ENCODE peak calls at places on chromosomes 3 and 15, in eight cellular contexts. I, V, L, F, P, Y, W and B are unnamed samples.

GRCh38 chr3:195251336-195252065 is 19.5 kb downstream of the XXYLT1 start:
- DNase-seq in I (no peak), V (no peak), L (no peak), F (peak; percentile 57), P (no peak), Y (no peak), W (no peak), B (no peak)

GRCh38 chr15:50828610-50829206 is 63.2 kb upstream of the SPPL2A start:
- DNase-seq in I (no peak), V (peak; percentile 90), L (no peak), F (no peak), P (peak; percentile 27), Y (no peak), W (no peak), B (peak; percentile 90)

GRCh38 chr3:112635674-112636073 is 5.3 kb downstream of the CCDC80 start:
- DNase-seq in I (no peak), V (peak; percentile 98), L (peak; percentile 36), F (no peak), P (no peak), Y (no peak), W (no peak), B (peak; percentile 90)

GRCh38 chr3:32794487-32795308 is 23.1 kb upstream of the TRIM71 start:
- DNase-seq in I (no peak), V (peak; percentile 8), L (no peak), F (no peak), P (no peak), Y (no peak), W (no peak), B (no peak)

GRCh38 chr3:23999012-23999641 is 54.0 kb downstream of the NR1D2 start:
- DNase-seq in I (peak; percentile 65), V (peak; percentile 66), L (peak; percentile 58), F (peak; percentile 81), P (peak; percentile 19), Y (no peak), W (peak; percentile 36), B (peak; percentile 74)

GRCh38 chr3:145842302-145842897 is 318.6 kb downstream of the PLOD2 start:
- DNase-seq in I (no peak), V (no peak), L (no peak), F (no peak), P (no peak), Y (no peak), W (no peak), B (no peak)

GRCh38 chr3:127449489-127450212 is 140.9 kb downstream of the TPRA1 start:
- DNase-seq in I (no peak), V (no peak), L (no peak), F (peak; percentile 23), P (no peak), Y (no peak), W (no peak), B (no peak)

GRCh38 chr15:56805466-56806146 is 72.3 kb upstream of the ZNF280D start:
- DNase-seq in I (peak; percentile 58), V (peak; percentile 82), L (no peak), F (no peak), P (peak; percentile 65), Y (no peak), W (peak; percentile 48), B (peak; percentile 91)

GRCh38 chr3:30350011-30350410 is 256.4 kb upstream of the TGFBR2 start:
- DNase-seq in I (no peak), V (no peak), L (no peak), F (no peak), P (no peak), Y (no peak), W (no peak), B (no peak)

GRCh38 chr3:31406901-31407300 is 125.8 kb upstream of the STT3B start:
- DNase-seq in I (no peak), V (no peak), L (no peak), F (no peak), P (no peak), Y (no peak), W (no peak), B (no peak)

GRCh38 chr15:60798821-60799220 is 319.9 kb upstream of the ICE2 start:
- DNase-seq in I (peak; percentile 52), V (peak; percentile 59), L (no peak), F (no peak), P (no peak), Y (no peak), W (no peak), B (peak; percentile 83)

GRCh38 chr3:55483196-55484095 is 3.7 kb downstream of the WNT5A start:
- DNase-seq in I (no peak), V (peak; percentile 27), L (no peak), F (no peak), P (no peak), Y (no peak), W (no peak), B (no peak)
- H3K4me3 ChIP-seq in I (no peak overlapping the region), V (peak overlapping the region; percentile 59), L (no peak overlapping the region), F (no peak overlapping the region), P (no peak overlapping the region), Y (no peak overlapping the region), W (no peak overlapping the region), B (peak overlapping the region; percentile 88)

GRCh38 chr3:8702560-8702959 is 31.0 kb upstream of the CAV3 start:
- DNase-seq in I (no peak), V (no peak), L (no peak), F (no peak), P (no peak), Y (no peak), W (no peak), B (no peak)
- TF ChIP-seq CTCF in I (peak; percentile 14), V (no peak), L (no peak), F (no peak), P (no peak), Y (no peak), W (peak; percentile 40), B (peak; percentile 28)

GRCh38 chr15:76335851-76336253 is 721 bp upstream of the ISL2 start:
- DNase-seq in I (peak; percentile 68), V (peak; percentile 27), L (no peak), F (no peak), P (no peak), Y (no peak), W (no peak), B (no peak)
- H3K4me3 ChIP-seq in I (peak overlapping the region; percentile 69), V (no peak overlapping the region), L (no peak overlapping the region), F (no peak overlapping the region), P (peak overlapping the region; percentile 77), Y (peak overlapping the region; percentile 66), W (no peak overlapping the region), B (peak overlapping the region; percentile 51)

GRCh38 chr3:126291537-126291936 is 65.7 kb downstream of the KLF15 start:
- DNase-seq in I (no peak), V (no peak), L (no peak), F (no peak), P (no peak), Y (no peak), W (no peak), B (no peak)
- TF ChIP-seq CTCF in I (no peak), V (no peak), L (no peak), F (no peak), P (no peak), Y (no peak), W (no peak), B (no peak)

GRCh38 chr3:129690406-129690805 is 83.9 kb upstream of the PLXND1 start:
- DNase-seq in I (peak; percentile 72), V (peak; percentile 79), L (peak; percentile 24), F (no peak), P (peak; percentile 73), Y (peak; percentile 66), W (peak; percentile 28), B (peak; percentile 77)

GRCh38 chr3:129689036-129689435 is 82.6 kb upstream of the PLXND1 start:
- DNase-seq in I (no peak), V (no peak), L (no peak), F (no peak), P (no peak), Y (no peak), W (no peak), B (no peak)

GRCh38 chr3:129686941-129687340 is 80.5 kb upstream of the PLXND1 start:
- DNase-seq in I (no peak), V (no peak), L (no peak), F (no peak), P (no peak), Y (no peak), W (no peak), B (no peak)

GRCh38 chr3:129688310-129688895 is 81.9 kb upstream of the PLXND1 start:
- DNase-seq in I (no peak), V (peak; percentile 76), L (peak; percentile 53), F (peak; percentile 73), P (no peak), Y (no peak), W (no peak), B (peak; percentile 71)

DNA sequence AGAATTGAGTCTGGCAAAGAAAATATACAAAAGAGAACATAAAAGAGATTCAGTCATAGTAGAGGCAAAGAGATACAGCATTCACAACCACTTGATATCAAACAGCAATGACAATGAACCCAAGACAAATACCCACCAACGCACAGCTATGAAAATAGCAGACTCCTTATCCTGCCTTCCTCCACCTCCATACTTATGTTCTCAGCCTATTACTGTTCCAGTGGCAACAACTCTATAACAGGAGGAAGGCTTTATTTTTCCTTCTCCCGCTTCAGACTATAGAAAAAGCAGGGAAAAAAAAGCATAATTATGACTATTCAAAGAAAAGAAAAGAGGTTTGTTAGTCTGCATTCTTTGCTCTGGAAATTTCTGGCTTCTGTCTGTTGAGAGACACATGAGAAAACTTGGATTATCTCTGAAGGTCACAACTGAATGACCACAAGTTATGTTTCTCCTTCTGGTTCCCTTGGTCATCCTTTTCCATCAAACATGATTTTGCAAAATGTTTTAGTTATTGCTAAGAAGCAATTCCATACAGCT is 81.2 kb upstream of the PLXND1 start:
- DNase-seq in I (no peak), V (no peak), L (no peak), F (no peak), P (no peak), Y (no peak), W (no peak), B (no peak)
- H3K4me3 ChIP-seq in I (no peak overlapping the region), V (no peak overlapping the region), L (peak overlapping the region; percentile 26), F (no peak overlapping the region), P (no peak overlapping the region), Y (no peak overlapping the region), W (no peak overlapping the region), B (no peak overlapping the region)

GRCh38 chr15:101276501-101277037 is 716 bp downstream of the SELENOS start:
- DNase-seq in I (peak; percentile 84), V (peak; percentile 30), L (no peak), F (no peak), P (no peak), Y (no peak), W (no peak), B (peak; percentile 60)
- TF ChIP-seq CTCF in I (peak; percentile 41), V (no peak), L (peak; percentile 7), F (no peak), P (no peak), Y (no peak), W (no peak), B (peak; percentile 45)

DNA sequence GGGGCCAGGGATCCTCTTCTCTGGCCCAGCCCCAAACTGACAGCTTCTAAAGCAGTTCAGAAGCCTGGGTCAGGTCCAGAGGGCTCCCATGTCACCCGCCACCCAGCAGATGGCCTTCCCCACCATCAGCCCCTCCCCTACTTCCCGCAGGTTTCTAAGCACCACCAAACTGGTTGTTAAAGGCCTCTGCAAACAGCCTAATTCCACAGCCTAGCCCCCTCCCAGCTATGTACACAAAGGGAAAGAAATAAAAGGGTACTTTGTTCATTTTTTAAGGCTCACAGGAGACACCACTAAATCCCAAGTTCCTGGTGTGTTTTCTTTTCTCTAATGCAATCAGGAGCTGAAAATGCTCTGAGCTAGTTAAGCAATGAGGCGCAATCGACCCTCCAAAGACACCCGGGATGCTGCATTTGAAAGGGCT is 30.6 kb downstream of the PLCH1 start:
- DNase-seq in I (no peak), V (no peak), L (no peak), F (no peak), P (no peak), Y (no peak), W (no peak), B (no peak)
- H3K4me3 ChIP-seq in I (no peak overlapping the region), V (no peak overlapping the region), L (no peak overlapping the region), F (no peak overlapping the region), P (no peak overlapping the region), Y (no peak overlapping the region), W (no peak overlapping the region), B (no peak overlapping the region)